ENCODE peak calls at places on chromosomes 1 and 21, in five cellular contexts. I is H54, H is A549, J is IMR-90, Z is lower leg skin. A is an unnamed sample.

GRCh38 chr1:25443030-25443699 is 12.5 kb downstream of the MACO1 start:
- DNase-seq in Z (no peak), J (no peak), H (no peak), I (no peak), A (no peak)

GRCh38 chr1:91844862-91845528 is 41.0 kb downstream of the TGFBR3 start:
- DNase-seq in Z (peak), H (peak), I (peak), J (peak), A (peak)

GRCh38 chr1:174953657-174954435 is 45.9 kb upstream of the CACYBP start:
- DNase-seq in H (no peak), Z (no peak), I (no peak), J (no peak), A (no peak)

GRCh38 chr1:167808104-167808503 is 86.3 kb downstream of the MPZL1 start:
- DNase-seq in I (no peak), J (peak), Z (no peak), H (no peak), A (no peak)

GRCh38 chr1:173916667-173917066 is 460 bp downstream of the SERPINC1 start:
- DNase-seq in I (no peak), H (no peak), J (no peak), Z (no peak), A (no peak)

GRCh38 chr1:247576514-247576913 is 11.6 kb upstream of the OR2G2 start:
- DNase-seq in Z (no peak), I (no peak), J (no peak), H (no peak), A (no peak)

GRCh38 chr1:165384016-165384415 is 27.5 kb upstream of the LMX1A start:
- DNase-seq in J (no peak), Z (no peak), H (no peak), I (no peak), A (no peak)

GRCh38 chr21:32336711-32337110 is 38.1 kb downstream of the MRAP start:
- DNase-seq in H (no peak), J (peak), Z (no peak), I (peak), A (no peak)

GRCh38 chr1:153771841-153772593 is 3.2 kb upstream of the SLC27A3 start:
- DNase-seq in J (no peak), Z (no peak), I (no peak), H (peak), A (no peak)

GRCh38 chr21:31413698-31414097 is 69.6 kb upstream of the TIAM1 start:
- DNase-seq in J (no peak), H (no peak), I (no peak), Z (no peak), A (no peak)

GRCh38 chr1:169107673-169108160 is 1.2 kb downstream of the ATP1B1 start:
- DNase-seq in Z (no peak), H (no peak), J (peak), I (no peak), A (no peak)

GRCh38 chr1:47388548-47389238 is 27.4 kb upstream of the FOXE3 start:
- DNase-seq in I (peak), H (peak), Z (peak), J (peak), A (peak)

GRCh38 chr1:162562452-162562828 is 918 bp downstream of the UAP1 start:
- DNase-seq in J (peak), Z (peak), H (no peak), I (no peak), A (peak)
- TF ChIP-seq POLR2A in J (no peak), Z (no peak), H (no peak), I (no peak), A (no peak)

GRCh38 chr1:17438176-17438976 is 1.1 kb downstream of the RCC2 start:
- DNase-seq in H (no peak), J (peak), Z (no peak), I (no peak), A (peak)
- TF ChIP-seq POLR2A in H (peak), J (peak), Z (no peak), I (peak), A (no peak)

GRCh38 chr21:37267269-37268185 is at the start of gene VPS26C:
- DNase-seq in I (peak), Z (peak), J (peak), H (peak), A (peak)
- TF ChIP-seq POLR2A in I (peak), Z (peak), J (peak), H (peak), A (peak)

GRCh38 chr1:23563003-23563402 is 3.7 kb upstream of the ID3 start:
- DNase-seq in H (no peak), I (no peak), Z (no peak), J (no peak), A (no peak)

GRCh38 chr1:23561813-23562100 is 2.5 kb upstream of the ID3 start:
- DNase-seq in J (no peak), Z (no peak), I (no peak), H (no peak), A (no peak)

GRCh38 chr1:23561076-23561812 is 1.9 kb upstream of the ID3 start:
- DNase-seq in I (no peak), Z (no peak), H (no peak), J (no peak), A (no peak)

GRCh38 chr1:23563755-23564374 is 4.6 kb upstream of the ID3 start:
- DNase-seq in Z (no peak), H (no peak), J (no peak), I (no peak), A (no peak)

GRCh38 chr1:23562138-23562819 is 3.0 kb upstream of the ID3 start:
- DNase-seq in I (peak), J (peak), H (peak), Z (peak), A (peak)
- TF ChIP-seq POLR2A in I (no peak), J (peak), H (no peak), Z (no peak), A (peak)

DNA sequence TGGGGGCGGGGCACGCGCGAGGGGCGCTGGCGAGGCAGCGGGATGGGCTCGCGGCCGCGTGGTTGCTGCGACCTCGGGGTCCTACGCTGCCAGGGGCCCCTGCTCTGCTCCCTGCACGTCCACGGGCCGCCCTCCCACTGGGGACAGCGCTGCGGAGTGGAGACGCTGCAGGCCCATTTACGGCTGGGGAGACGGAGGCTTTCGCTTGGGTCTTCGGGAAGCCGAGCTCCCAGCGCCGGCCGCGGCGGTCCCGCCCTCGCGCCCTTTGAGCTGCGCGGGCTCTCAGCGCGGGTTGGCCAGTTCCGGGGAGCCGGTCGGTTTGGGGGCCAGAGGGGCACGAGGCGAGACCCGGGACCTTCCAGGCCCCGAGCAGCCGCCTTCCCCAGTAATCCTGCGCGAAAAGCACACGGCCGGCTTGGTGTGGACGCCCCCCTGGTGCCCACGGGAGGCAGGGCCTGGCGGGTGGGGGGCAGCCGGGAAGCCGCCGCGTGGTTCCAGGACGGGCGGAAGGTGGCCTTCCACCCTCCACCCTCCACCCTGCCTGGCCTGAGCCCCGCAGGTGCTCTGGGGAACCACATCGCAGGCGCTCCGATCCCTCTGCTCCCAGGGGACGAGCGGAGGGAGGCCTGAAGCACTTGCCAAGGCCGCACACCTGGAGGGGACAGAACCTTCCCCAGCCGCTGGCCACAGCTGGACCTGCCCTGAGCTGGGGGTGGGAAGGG is 570 bp upstream of the PEX10 start:
- DNase-seq in J (peak), Z (no peak), I (peak), H (peak), A (no peak)
- TF ChIP-seq POLR2A in J (no peak), Z (no peak), I (peak), H (peak), A (peak)

GRCh38 chr21:44311108-44311507 is 11.3 kb downstream of the PFKL start:
- DNase-seq in I (no peak), Z (no peak), H (no peak), J (no peak), A (no peak)
- TF ChIP-seq POLR2A in I (no peak), Z (no peak), H (no peak), J (no peak), A (no peak)

DNA sequence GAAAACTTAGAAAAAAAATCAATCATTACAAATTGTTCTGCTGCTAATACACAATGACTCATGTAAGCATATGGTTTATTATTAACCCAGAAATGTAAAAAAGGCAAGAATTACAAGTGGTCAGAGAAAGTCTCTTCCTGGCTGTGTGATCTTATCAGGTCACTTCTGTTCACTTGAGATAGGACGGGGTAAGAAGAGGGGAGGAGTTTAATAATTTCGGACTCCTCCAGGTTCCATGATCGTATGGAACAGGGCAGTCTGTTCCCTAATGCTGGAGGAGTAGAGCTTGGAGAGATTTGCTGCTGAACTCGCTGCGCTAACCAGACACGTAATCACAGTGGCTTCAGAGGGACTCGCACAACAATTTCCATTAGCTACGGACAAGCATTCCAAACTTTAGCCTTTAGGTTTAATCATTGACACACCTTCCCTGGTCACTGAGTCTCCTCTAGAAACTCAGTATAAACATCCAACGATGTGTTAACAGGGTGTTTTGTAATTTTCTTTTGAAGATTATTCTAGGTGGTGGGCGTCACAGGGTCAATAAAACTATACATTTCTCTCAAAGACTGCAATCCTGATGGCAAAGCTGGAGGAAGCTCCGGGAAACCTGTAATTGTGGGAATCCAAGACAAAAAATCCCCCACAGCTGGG is 1.3 kb downstream of the CRYZ start:
- DNase-seq in I (no peak), Z (no peak), H (peak), J (peak), A (no peak)
- TF ChIP-seq POLR2A in I (no peak), Z (no peak), H (no peak), J (no peak), A (no peak)

GRCh38 chr1:156816561-156817328 is at the start of gene SH2D2A:
- DNase-seq in H (no peak), J (peak), Z (peak), I (no peak), A (no peak)
- TF ChIP-seq POLR2A in H (no peak), J (no peak), Z (no peak), I (no peak), A (no peak)

GRCh38 chr1:1157914-1158710 is 15.6 kb upstream of the TTLL10 start:
- DNase-seq in Z (no peak), I (peak), H (no peak), J (no peak), A (peak)
- TF ChIP-seq POLR2A in Z (no peak), I (no peak), H (no peak), J (peak), A (no peak)

GRCh38 chr1:54545916-54546635 is 2.0 kb upstream of the ACOT11 start:
- DNase-seq in J (no peak), I (no peak), Z (no peak), H (no peak), A (no peak)

GRCh38 chr1:54546651-54547348 is 1.2 kb upstream of the ACOT11 start:
- DNase-seq in J (no peak), Z (no peak), I (no peak), H (no peak), A (no peak)

GRCh38 chr1:54548389-54549044 is 489 bp downstream of the ACOT11 start:
- DNase-seq in J (no peak), I (no peak), Z (no peak), H (no peak), A (no peak)

GRCh38 chr1:54549181-54549924 is 1.3 kb downstream of the ACOT11 start:
- DNase-seq in I (no peak), Z (no peak), J (no peak), H (no peak), A (no peak)

DNA sequence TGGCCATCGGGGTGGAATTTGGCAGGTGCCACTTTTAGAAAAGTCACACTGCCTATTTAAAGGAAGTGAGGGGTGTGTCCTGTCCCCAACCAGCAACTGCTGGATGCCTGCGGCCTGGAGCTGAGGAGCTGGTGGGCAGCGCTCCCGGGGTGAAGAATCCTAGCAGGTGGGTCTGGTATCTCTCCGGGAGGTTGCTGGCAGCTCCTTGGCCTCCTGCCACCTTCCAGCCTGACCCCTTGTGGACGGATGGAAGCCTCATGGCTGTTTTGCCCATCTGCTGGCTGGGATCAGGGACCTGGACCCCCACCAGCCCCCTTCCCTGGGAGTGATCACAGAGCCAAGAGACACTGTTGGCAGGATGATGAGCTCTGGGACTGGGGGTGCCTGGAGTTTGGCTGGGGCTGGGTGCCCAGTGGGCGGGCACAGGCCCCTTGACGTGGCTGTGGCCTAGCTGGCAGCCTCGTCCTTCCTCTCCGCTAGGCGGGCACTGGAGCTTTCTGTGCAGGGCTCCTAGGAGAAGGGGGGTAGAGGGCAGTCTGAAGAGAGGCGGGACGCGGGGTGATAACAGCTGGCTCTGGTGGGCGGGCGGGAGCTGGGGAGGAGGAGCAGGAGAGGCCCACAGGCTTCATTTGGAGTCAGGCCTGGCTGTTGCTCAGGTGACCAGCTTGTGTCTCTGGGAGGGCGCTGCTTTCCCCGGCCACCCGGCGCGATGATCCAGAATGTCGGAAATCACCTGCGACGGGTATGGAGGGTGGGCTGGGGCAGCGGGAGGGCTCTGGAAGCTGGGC is at the start of gene ACOT11:
- DNase-seq in H (peak), I (no peak), J (peak), Z (no peak), A (peak)
- TF ChIP-seq POLR2A in H (no peak), I (no peak), J (no peak), Z (no peak), A (peak)

A was measured in prostate gland.